ENCODE peak calls at places on chromosomes 7 and 10, in four cellular contexts. Y, M, E and U are unnamed samples.

GRCh38 chr7:36969376-36969775 is 245.1 kb upstream of the AOAH start:
- DNase-seq in Y (no peak), M (no peak), E (no peak), U (no peak)

GRCh38 chr7:20299647-20300312 is 30.9 kb upstream of the ITGB8 start:
- DNase-seq in Y (peak), M (no peak), E (no peak), U (peak)

GRCh38 chr10:96378741-96379140 is 19.9 kb upstream of the OPALIN start:
- DNase-seq in Y (no peak), M (no peak), E (no peak), U (no peak)

GRCh38 chr10:7410306-7410799 is 481 bp downstream of the SFMBT2 start:
- DNase-seq in Y (peak), M (peak), E (no peak), U (peak)

GRCh38 chr7:7519528-7519927 is 16.1 kb downstream of the COL28A1 start:
- DNase-seq in Y (no peak), M (no peak), E (no peak), U (no peak)

GRCh38 chr10:90856261-90856660 is 1.6 kb downstream of the HTR7 start:
- DNase-seq in Y (no peak), M (no peak), E (no peak), U (no peak)

GRCh38 chr10:126350216-126350992 is 37.9 kb downstream of the ADAM12 start:
- DNase-seq in Y (peak), M (no peak), E (peak), U (peak)

GRCh38 chr10:33041783-33042437 is 83.9 kb upstream of the ITGB1 start:
- DNase-seq in Y (no peak), M (no peak), E (no peak), U (no peak)

GRCh38 chr7:105454058-105454739 is 65.5 kb upstream of the SRPK2 start:
- DNase-seq in Y (peak), M (no peak), E (peak), U (peak)

GRCh38 chr10:103803941-103804340 is 51.4 kb downstream of the SH3PXD2A start:
- DNase-seq in Y (no peak), M (no peak), E (no peak), U (no peak)

GRCh38 chr10:132098539-132099421 is 33.0 kb downstream of the JAKMIP3 start:
- DNase-seq in Y (no peak), M (no peak), E (no peak), U (no peak)

GRCh38 chr10:79184141-79184625 is 115.4 kb downstream of the ZMIZ1 start:
- DNase-seq in Y (peak), M (peak), E (peak), U (peak)

GRCh38 chr7:36287371-36288241 is 102.1 kb upstream of the ANLN start:
- DNase-seq in Y (no peak), M (no peak), E (no peak), U (no peak)

GRCh38 chr10:77507313-77507712 is 130.3 kb downstream of the KCNMA1 start:
- DNase-seq in Y (no peak), M (no peak), E (no peak), U (no peak)

GRCh38 chr10:77505431-77506334 is 131.9 kb downstream of the KCNMA1 start:
- DNase-seq in Y (peak), M (no peak), E (peak), U (peak)

GRCh38 chr10:77504196-77504869 is 133.3 kb downstream of the KCNMA1 start:
- DNase-seq in Y (peak), M (no peak), E (peak), U (peak)

GRCh38 chr10:77506517-77506916 is 131.1 kb downstream of the KCNMA1 start:
- DNase-seq in Y (peak), M (no peak), E (no peak), U (no peak)

GRCh38 chr10:77504870-77505257 is 132.7 kb downstream of the KCNMA1 start:
- DNase-seq in Y (peak), M (peak), E (no peak), U (no peak)
- TF ChIP-seq CTCF in Y (no peak), M (no peak), E (no peak), U (no peak)

DNA sequence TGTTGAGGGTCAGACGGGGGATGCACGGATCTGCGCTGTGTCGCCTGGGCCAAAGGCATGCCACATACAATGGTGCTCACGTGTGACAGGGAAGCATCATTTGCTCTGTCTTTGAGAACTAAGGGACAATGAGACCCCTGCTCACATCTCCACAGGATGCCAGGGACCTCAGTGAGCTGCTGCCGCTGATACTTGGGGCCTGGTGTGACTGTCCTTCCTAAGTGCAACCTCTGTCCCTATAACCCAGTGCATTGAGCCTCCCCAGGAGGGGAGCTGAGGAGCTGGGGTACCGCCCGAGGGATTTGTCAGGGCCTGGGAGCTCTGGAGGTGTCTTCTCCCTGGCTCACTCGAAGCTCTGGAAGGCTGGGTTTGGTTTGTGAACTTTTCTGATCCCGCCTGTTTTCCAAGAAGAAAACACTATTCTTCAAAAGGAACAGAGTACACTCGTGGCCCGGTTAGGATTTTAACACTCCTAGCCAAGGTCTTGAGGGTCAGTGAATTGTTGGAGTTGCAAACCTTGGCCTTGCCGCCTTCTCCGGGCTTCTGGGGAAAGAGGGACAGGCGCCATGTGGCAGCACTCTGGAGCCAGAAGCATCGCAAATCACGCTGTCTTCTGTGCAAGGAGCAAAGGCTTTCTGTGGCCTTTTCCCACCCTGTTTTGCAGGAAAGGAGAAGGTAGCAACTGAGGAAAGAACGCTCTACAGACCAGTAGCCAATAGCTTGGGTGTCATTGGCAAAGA is 26.2 kb upstream of the CTBP2 start:
- DNase-seq in Y (no peak), M (no peak), E (no peak), U (no peak)
- H3K4me3 ChIP-seq in Y (no peak), M (no peak), E (no peak), U (no peak)

DNA sequence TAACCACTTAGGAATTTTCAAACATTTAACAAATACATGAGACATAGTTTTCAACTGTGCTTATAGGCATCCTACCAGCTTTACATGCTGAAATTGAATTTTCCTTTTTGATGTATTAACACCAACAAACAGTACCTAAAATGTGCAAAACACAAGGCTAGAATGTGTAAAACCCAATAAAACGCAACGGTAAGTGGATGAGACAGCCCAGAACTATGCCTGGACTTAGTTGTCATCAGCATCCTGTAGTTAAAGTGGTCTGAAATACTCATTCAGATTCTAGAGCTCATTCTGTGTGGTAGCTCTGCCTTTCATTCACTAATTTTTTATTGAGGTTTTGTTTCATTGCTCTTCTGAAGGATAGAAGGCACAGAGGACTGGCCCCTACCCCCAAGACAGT is 137.1 kb downstream of the BMPER start:
- DNase-seq in Y (peak), M (no peak), E (no peak), U (no peak)
- TF ChIP-seq CTCF in Y (no peak), M (no peak), E (no peak), U (no peak)

DNA sequence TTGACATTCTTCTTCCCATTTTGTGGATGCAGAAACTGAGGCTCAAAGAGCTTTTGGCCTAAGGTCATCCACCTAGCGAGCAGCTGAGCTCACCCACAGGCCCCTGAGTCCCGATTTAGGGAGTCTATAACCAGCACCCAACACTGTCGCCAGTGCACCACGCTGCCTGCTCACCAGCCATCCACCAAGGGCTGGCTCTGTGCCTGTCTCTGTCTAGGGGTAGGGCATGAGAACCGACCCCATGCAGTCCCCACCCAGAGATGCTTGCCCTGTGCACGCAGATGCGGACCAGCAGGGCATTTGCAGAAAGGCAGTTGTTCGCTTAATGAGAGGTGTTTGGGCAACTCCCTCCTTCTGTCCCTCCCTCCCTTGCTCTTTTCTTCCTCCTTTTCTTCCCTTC is 97.2 kb downstream of the GRK5 start:
- DNase-seq in Y (no peak), M (no peak), E (no peak), U (no peak)
- H3K4me3 ChIP-seq in Y (no peak), M (no peak), E (no peak), U (no peak)